ENCODE peak calls at places on chromosomes 4 and X, in eight cellular contexts. One of them, this sample, is unnamed.
A peak's percentile ranks its signal among the peaks of the same experiment; 100 is the strongest.

GRCh38 chr4:130760246-130760645 is 1664.3 kb downstream of the C4orf33 start:
- DNase-seq in PC-3: no peak
- DNase-seq in K562: no peak
- DNase-seq in H9: no peak
- DNase-seq in ascending aorta: no peak
- DNase-seq in OCI-LY7: no peak
- DNase-seq in pancreas: no peak
- DNase-seq in tibial artery: no peak
- DNase-seq in this sample: no peak

GRCh38 chr4:149523039-149523438 is 292.6 kb downstream of the IQCM start:
- DNase-seq in PC-3: no peak
- DNase-seq in K562: no peak
- DNase-seq in H9: no peak
- DNase-seq in ascending aorta: no peak
- DNase-seq in OCI-LY7: no peak
- DNase-seq in pancreas: no peak
- DNase-seq in tibial artery: no peak
- DNase-seq in this sample: peak; percentile 17

GRCh38 chr4:3374667-3375066 is 67.1 kb upstream of the HGFAC start:
- DNase-seq in PC-3: no peak
- DNase-seq in K562: no peak
- DNase-seq in H9: no peak
- DNase-seq in ascending aorta: no peak
- DNase-seq in OCI-LY7: no peak
- DNase-seq in pancreas: no peak
- DNase-seq in tibial artery: no peak
- DNase-seq in this sample: no peak

GRCh38 chr4:141702472-141703182 is 66.2 kb downstream of the IL15 start:
- DNase-seq in PC-3: peak; percentile 34
- DNase-seq in K562: no peak
- DNase-seq in H9: peak; percentile 64
- DNase-seq in ascending aorta: no peak
- DNase-seq in OCI-LY7: no peak
- DNase-seq in pancreas: no peak
- DNase-seq in tibial artery: no peak
- DNase-seq in this sample: no peak

GRCh38 chr4:121308328-121308663 is 72.5 kb downstream of the QRFPR start:
- DNase-seq in PC-3: no peak
- DNase-seq in K562: no peak
- DNase-seq in H9: no peak
- DNase-seq in ascending aorta: no peak
- DNase-seq in OCI-LY7: no peak
- DNase-seq in pancreas: no peak
- DNase-seq in tibial artery: no peak
- DNase-seq in this sample: peak; percentile 48

GRCh38 chrX:70132244-70132643 is 1.0 kb upstream of the IGBP1 start:
- DNase-seq in PC-3: peak; percentile 14
- DNase-seq in K562: no peak
- DNase-seq in H9: no peak
- DNase-seq in ascending aorta: no peak
- DNase-seq in OCI-LY7: peak; percentile 35
- DNase-seq in pancreas: no peak
- DNase-seq in tibial artery: no peak
- DNase-seq in this sample: peak; percentile 2

GRCh38 chrX:150324035-150324728 is 38.9 kb upstream of the MAMLD1 start:
- DNase-seq in PC-3: peak; percentile 71
- DNase-seq in K562: no peak
- DNase-seq in H9: no peak
- DNase-seq in ascending aorta: peak; percentile 50
- DNase-seq in OCI-LY7: no peak
- DNase-seq in pancreas: no peak
- DNase-seq in tibial artery: no peak
- DNase-seq in this sample: peak; percentile 70

GRCh38 chr4:114606240-114606639 is 7.6 kb downstream of the UGT8 start:
- DNase-seq in PC-3: peak; percentile 51
- DNase-seq in K562: no peak
- DNase-seq in H9: peak; percentile 40
- DNase-seq in ascending aorta: no peak
- DNase-seq in OCI-LY7: no peak
- DNase-seq in pancreas: no peak
- DNase-seq in tibial artery: no peak
- DNase-seq in this sample: peak; percentile 66

GRCh38 chr4:40486534-40486933 is 143.1 kb downstream of the RBM47 start:
- DNase-seq in PC-3: peak; percentile 73
- DNase-seq in K562: no peak
- DNase-seq in H9: no peak
- DNase-seq in ascending aorta: no peak
- DNase-seq in OCI-LY7: no peak
- DNase-seq in pancreas: no peak
- DNase-seq in tibial artery: no peak
- DNase-seq in this sample: no peak

GRCh38 chrX:12996934-12997435 is 22.1 kb downstream of the TMSB4X start:
- DNase-seq in PC-3: no peak
- DNase-seq in K562: no peak
- DNase-seq in H9: no peak
- DNase-seq in ascending aorta: no peak
- DNase-seq in OCI-LY7: no peak
- DNase-seq in pancreas: no peak
- DNase-seq in tibial artery: no peak
- DNase-seq in this sample: no peak

GRCh38 chrX:13000311-13000811 is 25.5 kb downstream of the TMSB4X start:
- DNase-seq in PC-3: peak; percentile 30
- DNase-seq in K562: no peak
- DNase-seq in H9: no peak
- DNase-seq in ascending aorta: no peak
- DNase-seq in OCI-LY7: peak; percentile 80
- DNase-seq in pancreas: peak; percentile 34
- DNase-seq in tibial artery: no peak
- DNase-seq in this sample: no peak

GRCh38 chrX:13001097-13001496 is 26.2 kb downstream of the TMSB4X start:
- DNase-seq in PC-3: peak; percentile 92
- DNase-seq in K562: no peak
- DNase-seq in H9: no peak
- DNase-seq in ascending aorta: no peak
- DNase-seq in OCI-LY7: no peak
- DNase-seq in pancreas: no peak
- DNase-seq in tibial artery: no peak
- DNase-seq in this sample: peak; percentile 68

GRCh38 chrX:12999422-12999821 is 24.5 kb downstream of the TMSB4X start:
- DNase-seq in PC-3: no peak
- DNase-seq in K562: no peak
- DNase-seq in H9: no peak
- DNase-seq in ascending aorta: no peak
- DNase-seq in OCI-LY7: peak; percentile 62
- DNase-seq in pancreas: peak; percentile 30
- DNase-seq in tibial artery: no peak
- DNase-seq in this sample: no peak

DNA sequence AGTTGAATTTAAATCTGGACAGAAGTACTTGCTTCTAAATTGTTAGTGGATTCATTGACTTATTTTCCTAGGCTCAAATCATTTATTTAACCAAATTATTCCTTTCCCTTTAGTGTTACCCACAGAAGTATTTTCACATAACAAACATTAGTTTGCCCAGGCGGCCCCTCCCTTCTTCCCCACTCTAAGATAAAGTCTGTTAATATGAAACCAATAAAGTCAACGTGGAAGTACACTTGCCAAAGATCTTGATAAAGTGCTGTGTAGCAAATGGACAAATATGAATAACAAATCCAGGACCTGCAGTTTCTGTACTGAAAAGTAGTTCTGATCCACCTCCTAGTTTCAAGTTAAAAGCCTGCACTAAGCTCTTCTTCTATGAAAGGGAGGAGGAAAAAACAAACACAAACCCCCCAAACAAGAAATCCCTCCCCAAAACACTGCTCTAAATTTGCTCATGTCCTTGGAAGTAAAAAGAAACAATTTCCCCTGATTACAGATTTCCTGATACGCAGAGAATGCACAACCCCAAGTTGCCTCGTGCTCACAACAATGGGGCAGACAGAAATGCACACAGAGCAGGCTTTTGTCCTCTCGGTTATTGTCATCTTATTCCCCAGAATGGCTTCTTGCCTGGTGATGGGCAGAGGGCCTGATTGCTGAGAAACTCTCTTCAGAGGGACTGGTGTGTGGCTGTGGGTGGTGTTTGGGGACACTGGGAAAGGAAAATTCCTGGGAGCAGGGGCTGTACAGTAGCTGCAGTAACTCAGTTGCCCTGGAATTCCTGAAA is 23.2 kb downstream of the TMSB4X start:
- DNase-seq in PC-3: no peak
- DNase-seq in K562: no peak
- DNase-seq in H9: no peak
- DNase-seq in ascending aorta: no peak
- DNase-seq in OCI-LY7: no peak
- DNase-seq in pancreas: peak; percentile 44
- DNase-seq in tibial artery: no peak
- DNase-seq in this sample: no peak
- H3K27ac ChIP-seq in PC-3: no peak overlapping the region
- H3K27ac ChIP-seq in K562: no peak overlapping the region
- H3K27ac ChIP-seq in H9: no peak overlapping the region
- H3K27ac ChIP-seq in ascending aorta: peak overlapping the region; percentile 7
- H3K27ac ChIP-seq in OCI-LY7: no peak overlapping the region
- H3K27ac ChIP-seq in pancreas: peak overlapping the region; percentile 79
- H3K27ac ChIP-seq in tibial artery: no peak overlapping the region
- H3K27ac ChIP-seq in this sample: no peak overlapping the region

GRCh38 chrX:38376747-38377146 is 24.3 kb downstream of the OTC start:
- DNase-seq in PC-3: no peak
- DNase-seq in K562: no peak
- DNase-seq in H9: no peak
- DNase-seq in ascending aorta: no peak
- DNase-seq in OCI-LY7: no peak
- DNase-seq in pancreas: no peak
- DNase-seq in tibial artery: no peak
- DNase-seq in this sample: no peak

GRCh38 chrX:38374431-38374830 is 22.0 kb downstream of the OTC start:
- DNase-seq in PC-3: no peak
- DNase-seq in K562: no peak
- DNase-seq in H9: no peak
- DNase-seq in ascending aorta: no peak
- DNase-seq in OCI-LY7: no peak
- DNase-seq in pancreas: no peak
- DNase-seq in tibial artery: no peak
- DNase-seq in this sample: no peak

GRCh38 chrX:38379088-38379487 is 26.7 kb downstream of the OTC start:
- DNase-seq in PC-3: no peak
- DNase-seq in K562: no peak
- DNase-seq in H9: no peak
- DNase-seq in ascending aorta: no peak
- DNase-seq in OCI-LY7: no peak
- DNase-seq in pancreas: no peak
- DNase-seq in tibial artery: no peak
- DNase-seq in this sample: no peak

DNA sequence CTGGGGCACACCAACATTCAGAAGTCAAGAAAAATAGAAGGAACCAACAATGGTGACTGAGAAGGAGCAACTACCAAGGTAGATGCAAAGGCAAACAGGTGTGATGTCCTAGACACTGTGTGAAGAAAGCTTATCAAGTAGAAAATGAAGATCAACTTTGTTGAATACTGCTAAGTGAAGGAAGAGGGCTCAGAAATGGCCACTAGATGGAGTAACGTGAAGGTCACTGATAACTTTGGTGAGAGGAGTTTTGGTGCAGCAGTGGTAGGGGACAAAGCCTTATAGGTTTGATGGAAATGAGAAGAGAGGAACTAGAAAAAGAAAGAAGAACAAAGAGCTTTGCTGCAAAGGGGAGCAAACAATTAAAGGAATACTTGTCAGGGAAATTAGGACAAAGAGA is 23.5 kb downstream of the OTC start:
- DNase-seq in PC-3: peak; percentile 34
- DNase-seq in K562: no peak
- DNase-seq in H9: no peak
- DNase-seq in ascending aorta: no peak
- DNase-seq in OCI-LY7: peak; percentile 14
- DNase-seq in pancreas: no peak
- DNase-seq in tibial artery: no peak
- DNase-seq in this sample: peak; percentile 5
- TF ChIP-seq CTCF in PC-3: peak; percentile 61
- TF ChIP-seq CTCF in K562: peak; percentile 47
- TF ChIP-seq CTCF in H9: peak; percentile 65
- TF ChIP-seq CTCF in ascending aorta: no peak
- TF ChIP-seq CTCF in OCI-LY7: peak; percentile 67
- TF ChIP-seq CTCF in pancreas: no peak
- TF ChIP-seq CTCF in tibial artery: no peak
- TF ChIP-seq CTCF in this sample: peak; percentile 55

GRCh38 chrX:40145670-40146470 is 48.1 kb upstream of the BCOR start:
- DNase-seq in PC-3: no peak
- DNase-seq in K562: no peak
- DNase-seq in H9: no peak
- DNase-seq in ascending aorta: no peak
- DNase-seq in OCI-LY7: no peak
- DNase-seq in pancreas: no peak
- DNase-seq in tibial artery: no peak
- DNase-seq in this sample: no peak
- H3K4me1 ChIP-seq in PC-3: peaks cover 27% of the 10 kb centered on the region
- H3K4me1 ChIP-seq in K562: peaks cover 37% of the 10 kb centered on the region
- H3K4me1 ChIP-seq in H9: peaks cover 24% of the 10 kb centered on the region
- H3K4me1 ChIP-seq in ascending aorta: peaks cover 7% of the 10 kb centered on the region
- H3K4me1 ChIP-seq in OCI-LY7: peaks cover 66% of the 10 kb centered on the region
- H3K4me1 ChIP-seq in pancreas: no peaks in the 10 kb centered on the region
- H3K4me1 ChIP-seq in tibial artery: peaks cover 30% of the 10 kb centered on the region
- H3K4me1 ChIP-seq in this sample: no peaks in the 10 kb centered on the region

DNA sequence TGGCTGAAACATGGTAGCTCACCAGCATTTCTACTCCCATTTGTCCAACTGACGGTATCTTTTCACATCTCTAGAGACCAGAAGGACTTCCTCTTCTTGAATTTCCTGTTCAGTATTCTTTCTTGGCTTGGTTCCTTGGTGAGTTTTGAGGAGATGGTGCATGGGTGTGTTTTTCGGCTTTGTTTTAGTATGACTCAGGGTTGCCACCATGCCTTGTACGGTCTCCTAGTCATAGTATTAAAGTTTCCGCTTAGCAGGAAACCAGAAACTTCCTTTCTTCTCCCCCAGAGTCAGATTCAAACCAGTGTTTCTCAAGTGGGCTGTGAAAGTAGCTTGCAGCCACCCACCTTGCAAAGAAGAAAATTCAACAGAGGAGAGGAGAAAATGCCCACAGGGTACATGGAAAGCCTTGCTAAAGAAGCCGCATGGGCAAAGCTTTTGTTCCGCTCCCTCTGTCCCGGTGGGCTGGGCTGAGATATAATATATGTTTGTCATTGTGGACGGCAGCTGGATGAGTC is 5.7 kb downstream of the CD99 start:
- DNase-seq in PC-3: peak; percentile 90
- DNase-seq in K562: no peak
- DNase-seq in H9: no peak
- DNase-seq in ascending aorta: no peak
- DNase-seq in OCI-LY7: peak; percentile 38
- DNase-seq in pancreas: no peak
- DNase-seq in tibial artery: no peak
- DNase-seq in this sample: peak; percentile 73
- H3K27ac ChIP-seq in PC-3: peak overlapping the region; percentile 93
- H3K27ac ChIP-seq in K562: peak overlapping the region; percentile 19
- H3K27ac ChIP-seq in H9: no peak overlapping the region
- H3K27ac ChIP-seq in ascending aorta: no peak overlapping the region
- H3K27ac ChIP-seq in OCI-LY7: peak overlapping the region; percentile 10
- H3K27ac ChIP-seq in pancreas: no peak overlapping the region
- H3K27ac ChIP-seq in tibial artery: peak overlapping the region; percentile 9
- H3K27ac ChIP-seq in this sample: peak overlapping the region; percentile 72

DNA sequence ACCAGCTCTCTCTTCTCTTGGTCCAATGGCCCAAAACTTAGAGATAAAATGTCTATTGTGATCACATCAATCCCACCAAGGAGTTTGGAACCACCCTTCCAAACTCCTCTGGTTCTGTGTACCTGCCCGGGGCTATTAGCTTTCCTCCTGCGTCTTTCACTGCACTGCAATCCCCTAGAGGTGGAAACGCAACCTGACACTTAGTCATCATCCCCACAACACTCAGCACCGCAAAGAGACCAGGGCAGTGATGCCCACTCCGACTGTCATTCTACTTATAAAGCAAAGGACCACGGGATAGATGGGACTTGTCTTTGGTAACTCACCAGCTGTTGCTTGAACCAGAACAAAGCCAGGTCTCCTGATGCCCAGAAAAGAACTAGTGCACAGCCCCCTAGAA is 22.0 kb downstream of the AFAP1 start:
- DNase-seq in PC-3: no peak
- DNase-seq in K562: no peak
- DNase-seq in H9: no peak
- DNase-seq in ascending aorta: no peak
- DNase-seq in OCI-LY7: no peak
- DNase-seq in pancreas: no peak
- DNase-seq in tibial artery: no peak
- DNase-seq in this sample: no peak
- TF ChIP-seq CTCF in PC-3: no peak
- TF ChIP-seq CTCF in K562: no peak
- TF ChIP-seq CTCF in H9: peak; percentile 41
- TF ChIP-seq CTCF in ascending aorta: no peak
- TF ChIP-seq CTCF in OCI-LY7: no peak
- TF ChIP-seq CTCF in pancreas: no peak
- TF ChIP-seq CTCF in tibial artery: no peak
- TF ChIP-seq CTCF in this sample: peak; percentile 35